ENCODE peak calls at places on chromosomes 12 and 14, in five cellular contexts. G, T, O, X and E are unnamed samples.

GRCh38 chr12:55692631-55693322 is 14.9 kb downstream of the ITGA7 start:
- DNase-seq in G (no peak), T (no peak), O (no peak), X (no peak), E (no peak)

GRCh38 chr14:32252030-32252670 is 49.1 kb upstream of the RNU6-8 start:
- DNase-seq in G (peak; percentile 63), T (peak; percentile 49), O (peak; percentile 43), X (no peak), E (peak; percentile 29)

GRCh38 chr14:93912785-93913184 is 14.4 kb upstream of the FAM181A start:
- DNase-seq in G (no peak), T (no peak), O (no peak), X (no peak), E (no peak)

GRCh38 chr12:51025748-51026654 is at the start of gene SLC11A2:
- DNase-seq in G (peak; percentile 97), T (peak; percentile 93), O (peak; percentile 94), X (peak; percentile 61), E (peak; percentile 81)

GRCh38 chr14:100846309-100846859 is 20.5 kb downstream of the MEG3 start:
- DNase-seq in G (no peak), T (no peak), O (no peak), X (no peak), E (no peak)

GRCh38 chr12:570949-571794 is 92.1 kb downstream of the NINJ2 start:
- DNase-seq in G (no peak), T (peak; percentile 88), O (no peak), X (no peak), E (no peak)

GRCh38 chr12:122788387-122788786 is 14.0 kb downstream of the CCDC62 start:
- DNase-seq in G (no peak), T (peak; percentile 28), O (no peak), X (no peak), E (no peak)

GRCh38 chr14:99508896-99509629 is 27.9 kb downstream of the CCNK start:
- DNase-seq in G (no peak), T (no peak), O (no peak), X (no peak), E (no peak)